ENCODE peak calls at places on chromosomes 5 and 9, in five cellular contexts. G is GM23248; L is CD8-positive, alpha-beta T cell; R is heart right ventricle; Y is psoas muscle. N is an unnamed sample.
A peak's percentile ranks its signal among the peaks of the same experiment; 100 is the strongest.

GRCh38 chr9:103789686-103790085 is 304.4 kb upstream of the SMC2 start:
- DNase-seq in R (no peak), Y (no peak), L (no peak), G (peak; percentile 16), N (no peak)

GRCh38 chr9:34272146-34272545 is 56.9 kb downstream of the KIF24 start:
- DNase-seq in R (no peak), Y (no peak), L (no peak), G (no peak), N (no peak)

GRCh38 chr9:126965541-126966428 is 51.2 kb downstream of the RALGPS1 start:
- DNase-seq in Y (peak; percentile 68), R (peak; percentile 55), G (peak; percentile 77), L (peak; percentile 48), N (peak; percentile 66)

GRCh38 chr9:32570262-32570661 is 2.7 kb downstream of the NDUFB6 start:
- DNase-seq in L (no peak), Y (no peak), G (no peak), R (no peak), N (no peak)

GRCh38 chr9:71483457-71483856 is 284.9 kb downstream of the CEMIP2 start:
- DNase-seq in R (no peak), L (no peak), G (no peak), Y (no peak), N (no peak)

GRCh38 chr9:70013598-70014196 is 30.0 kb upstream of the MAMDC2 start:
- DNase-seq in Y (peak; percentile 56), R (no peak), G (peak; percentile 63), L (no peak), N (peak; percentile 72)

GRCh38 chr9:81497096-81497495 is 192.3 kb downstream of the TLE1 start:
- DNase-seq in Y (no peak), R (no peak), L (no peak), G (peak; percentile 15), N (no peak)

GRCh38 chr9:123686131-123686848 is 243.6 kb downstream of the DENND1A start:
- DNase-seq in R (no peak), Y (no peak), L (no peak), G (peak; percentile 45), N (peak; percentile 33)

GRCh38 chr5:59745422-59745863 is 148.1 kb downstream of the PDE4D start:
- DNase-seq in G (peak; percentile 86), R (no peak), Y (peak; percentile 55), L (no peak), N (peak; percentile 31)

GRCh38 chr5:38831909-38832308 is 13.9 kb upstream of the OSMR start:
- DNase-seq in R (no peak), Y (no peak), G (peak; percentile 60), L (no peak), N (no peak)

GRCh38 chr5:95963650-95964410 is 2.2 kb upstream of the ELL2 start:
- DNase-seq in Y (no peak), G (peak; percentile 45), R (no peak), L (no peak), N (no peak)
- H3K4me1 ChIP-seq in Y (peaks cover under 1% of the 10 kb centered on the region), G (no peaks in the 10 kb centered on the region), R (peaks cover 24% of the 10 kb centered on the region), L (peaks cover 12% of the 10 kb centered on the region), N (peaks cover 7% of the 10 kb centered on the region)

DNA sequence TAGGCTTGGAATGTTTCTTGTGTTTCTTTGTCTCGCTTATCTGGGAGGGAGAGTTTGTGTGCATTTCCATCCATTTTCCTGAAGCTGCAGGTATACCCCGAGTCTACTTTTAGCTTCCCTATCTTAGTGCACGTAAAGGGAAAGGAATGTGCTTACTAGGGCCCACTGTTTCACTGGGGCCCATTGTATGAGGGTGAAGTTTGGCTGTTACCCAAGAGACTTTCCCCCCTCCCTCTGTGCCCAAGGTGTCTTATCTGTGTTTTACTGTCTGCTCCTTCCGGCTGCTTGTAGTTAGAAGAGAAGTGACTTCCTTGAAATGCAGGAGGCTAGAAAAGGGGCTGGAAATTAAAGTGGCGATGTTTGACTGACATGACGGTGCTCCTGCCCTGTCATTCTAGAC is 12.1 kb upstream of the BTNL3 start:
- DNase-seq in R (no peak), G (no peak), Y (no peak), L (no peak), N (no peak)
- H3K4me3 ChIP-seq in R (no peak overlapping the region), G (no peak overlapping the region), Y (no peak overlapping the region), L (no peak overlapping the region), N (no peak overlapping the region)

GRCh38 chr5:96026334-96027065 is 64.8 kb upstream of the ELL2 start:
- DNase-seq in L (no peak), Y (no peak), G (peak; percentile 89), R (no peak), N (no peak)
- H3K4me1 ChIP-seq in L (no peaks in the 10 kb centered on the region), Y (no peaks in the 10 kb centered on the region), G (peaks cover 74% of the 10 kb centered on the region), R (no peaks in the 10 kb centered on the region), N (no peaks in the 10 kb centered on the region)

DNA sequence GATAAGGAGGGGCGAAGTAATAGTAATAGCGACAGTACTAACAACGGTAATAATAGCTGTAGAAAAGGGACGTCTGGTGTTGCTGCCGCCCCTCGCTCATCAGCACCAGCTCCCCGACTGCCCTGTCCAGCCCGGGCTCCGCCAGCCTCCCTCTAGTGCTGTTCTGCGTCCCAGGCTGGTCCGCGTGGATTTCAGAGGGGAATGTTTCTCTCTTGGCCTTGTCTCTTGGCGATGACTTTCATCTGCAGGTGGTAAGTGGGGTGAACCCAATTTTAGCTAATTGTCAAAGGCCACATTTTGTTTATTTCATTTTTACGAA is 592 bp downstream of the SNCAIP start:
- DNase-seq in L (no peak), G (peak; percentile 74), R (no peak), Y (no peak), N (no peak)
- H3K4me3 ChIP-seq in L (no peak overlapping the region), G (peak overlapping the region; percentile 82), R (peak overlapping the region; percentile 59), Y (peak overlapping the region; percentile 69), N (peak overlapping the region; percentile 62)